ENCODE peak calls at places on chromosomes 7 and 10, in five cellular contexts. V is Peyer's patch, L is fibroblast of lung, C is hepatocyte, H is sigmoid colon. Q is an unnamed sample.

GRCh38 chr10:58715056-58715455 is 202.4 kb downstream of the BICC1 start:
- DNase-seq in V (no peak), L (peak), C (no peak), H (no peak), Q (no peak)

GRCh38 chr10:26432938-26433337 is 5.2 kb upstream of the APBB1IP start:
- DNase-seq in V (no peak), L (peak), C (no peak), H (no peak), Q (no peak)

GRCh38 chr7:114334992-114335391 is 79.6 kb upstream of the FOXP2 start:
- DNase-seq in V (no peak), L (no peak), C (no peak), H (no peak), Q (no peak)

GRCh38 chr7:148715027-148715426 is 16.3 kb downstream of the CUL1 start:
- DNase-seq in V (no peak), L (no peak), C (no peak), H (no peak), Q (no peak)

GRCh38 chr7:103528152-103528551 is 82.1 kb upstream of the SLC26A5 start:
- DNase-seq in V (no peak), L (no peak), C (no peak), H (no peak), Q (no peak)

GRCh38 chr7:30914611-30915601 is 3.3 kb downstream of the AQP1 start:
- DNase-seq in V (no peak), L (peak), C (no peak), H (no peak), Q (no peak)

GRCh38 chr10:112314822-112315474 is 31.7 kb downstream of the TECTB start:
- DNase-seq in V (peak), L (peak), C (peak), H (peak), Q (peak)

GRCh38 chr10:108684431-108684830 is 1238.9 kb downstream of the XPNPEP1 start:
- DNase-seq in V (no peak), L (peak), C (no peak), H (no peak), Q (no peak)

GRCh38 chr10:72639441-72639873 is 13.6 kb upstream of the MICU1 start:
- DNase-seq in V (no peak), L (no peak), C (no peak), H (no peak), Q (no peak)

GRCh38 chr7:94562525-94562924 is 52.9 kb downstream of the CASD1 start:
- DNase-seq in V (no peak), L (no peak), C (no peak), H (no peak), Q (no peak)

GRCh38 chr10:121886997-121887622 is 40.7 kb downstream of the ATE1 start:
- DNase-seq in V (no peak), L (peak), C (peak), H (peak), Q (no peak)

GRCh38 chr7:51789494-51789893 is 472.9 kb upstream of the COBL start:
- DNase-seq in V (no peak), L (no peak), C (peak), H (no peak), Q (no peak)

GRCh38 chr7:92720604-92721350 is 115.6 kb downstream of the CDK6 start:
- DNase-seq in V (no peak), L (no peak), C (no peak), H (no peak), Q (no peak)

GRCh38 chr7:140585333-140585732 is 55.3 kb downstream of the DENND2A start:
- DNase-seq in V (no peak), L (no peak), C (no peak), H (no peak), Q (no peak)

GRCh38 chr10:77648472-77648871 is 10.9 kb upstream of the KCNMA1 start:
- DNase-seq in V (no peak), L (no peak), C (peak), H (no peak), Q (no peak)

DNA sequence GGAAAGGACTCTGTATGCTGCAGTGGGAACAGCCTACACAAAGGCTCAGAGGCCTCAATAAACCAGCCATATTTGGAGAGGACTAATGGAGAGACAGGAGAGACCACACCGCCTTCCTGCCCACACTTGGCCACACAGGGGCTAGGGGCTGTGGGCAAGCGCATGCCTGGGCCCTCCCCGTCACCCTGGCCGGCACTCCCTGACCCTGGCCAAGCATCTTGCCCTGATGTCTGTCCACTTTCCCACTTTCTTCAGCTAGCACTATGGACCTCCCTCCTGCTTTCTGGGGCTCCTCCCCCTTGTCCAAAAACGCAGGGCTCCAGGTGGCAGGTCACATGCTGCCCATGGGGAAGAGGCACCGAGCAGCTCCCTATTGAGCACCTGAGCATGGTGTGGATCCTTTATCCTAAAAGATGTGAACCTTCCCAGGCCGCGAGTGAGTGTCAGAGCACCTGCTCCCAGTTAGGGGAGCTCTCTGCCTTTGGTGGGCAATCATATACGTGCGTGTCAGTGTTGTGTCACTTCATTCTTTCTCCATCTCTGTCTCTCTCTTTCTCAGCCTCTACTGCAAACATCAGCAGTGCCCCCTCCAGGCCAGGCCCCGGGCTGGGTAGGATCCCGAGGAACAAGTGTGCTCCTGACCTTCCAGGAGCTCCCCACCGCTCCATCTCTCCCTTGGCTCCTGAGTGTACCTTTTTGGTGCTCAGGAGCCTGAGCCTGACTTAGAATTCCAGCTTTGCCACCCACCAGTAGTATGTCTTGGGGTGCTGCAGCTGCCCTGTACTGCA is 74.0 kb downstream of the ZMIZ1 start:
- DNase-seq in V (no peak), L (no peak), C (no peak), H (no peak), Q (no peak)
- TF ChIP-seq CTCF in V (no peak), L (no peak), C (no peak), H (no peak), Q (no peak)

GRCh38 chr7:32045228-32045627 is 25.0 kb downstream of the PDE1C start:
- DNase-seq in V (no peak), L (no peak), C (no peak), H (no peak), Q (no peak)
- TF ChIP-seq CTCF in V (no peak), L (no peak), C (no peak), H (no peak), Q (no peak)

GRCh38 chr7:55409474-55410225 is 44.5 kb downstream of the LANCL2 start:
- DNase-seq in V (no peak), L (no peak), C (peak), H (no peak), Q (no peak)
- TF ChIP-seq CTCF in V (no peak), L (no peak), C (no peak), H (no peak), Q (no peak)

GRCh38 chr10:88457680-88458079 is 125.4 kb downstream of the RNLS start:
- DNase-seq in V (no peak), L (no peak), C (no peak), H (no peak), Q (no peak)
- TF ChIP-seq CTCF in V (no peak), L (no peak), C (no peak), H (no peak), Q (no peak)

DNA sequence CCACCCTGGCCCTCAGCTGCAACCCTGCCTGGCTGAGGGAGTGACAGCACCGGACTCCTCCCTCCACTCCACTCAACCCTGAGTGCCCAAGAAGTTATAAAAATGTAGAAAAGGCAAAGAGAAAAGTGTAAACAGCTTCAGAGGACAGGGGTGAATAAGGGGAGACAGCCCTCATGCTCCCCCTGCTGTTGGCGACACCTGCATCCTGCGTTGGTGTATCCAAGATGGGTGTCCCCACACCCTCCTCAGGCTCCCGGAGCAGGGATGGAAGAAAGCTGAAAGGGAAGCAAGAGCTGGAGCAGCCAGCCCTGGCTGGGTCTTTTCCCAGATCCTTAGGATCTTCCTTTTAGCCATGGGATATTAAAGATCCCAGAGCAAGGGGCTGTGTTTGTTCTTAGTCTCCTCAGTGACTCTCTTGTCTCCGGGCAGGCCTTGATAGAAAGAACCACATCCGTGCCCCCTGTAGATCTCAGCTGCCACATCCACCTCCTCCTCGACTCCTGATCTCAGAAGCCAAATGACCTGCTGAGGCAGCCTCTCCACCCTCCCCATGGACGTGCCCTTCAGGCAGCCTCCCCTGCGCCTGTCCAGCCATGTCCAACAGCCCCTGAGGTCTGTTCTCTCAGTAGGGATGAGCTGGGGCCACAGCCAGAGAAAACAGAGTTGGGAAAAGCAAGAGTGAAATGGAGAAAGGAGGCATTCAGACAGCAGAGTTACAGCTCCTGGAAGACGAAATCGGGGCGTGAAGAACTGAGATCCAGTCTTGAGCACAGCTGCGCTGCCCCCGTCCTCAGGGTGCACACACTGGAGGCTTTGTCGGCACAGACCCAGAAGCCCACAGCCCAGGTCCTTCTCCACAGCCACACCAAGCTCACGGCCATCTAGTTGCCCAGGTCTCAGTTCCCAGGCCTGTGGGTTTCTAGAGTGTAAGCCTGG is 6.8 kb downstream of the FAM131B start:
- DNase-seq in V (no peak), L (no peak), C (no peak), H (no peak), Q (no peak)
- TF ChIP-seq CTCF in V (no peak), L (no peak), C (no peak), H (no peak), Q (no peak)

DNA sequence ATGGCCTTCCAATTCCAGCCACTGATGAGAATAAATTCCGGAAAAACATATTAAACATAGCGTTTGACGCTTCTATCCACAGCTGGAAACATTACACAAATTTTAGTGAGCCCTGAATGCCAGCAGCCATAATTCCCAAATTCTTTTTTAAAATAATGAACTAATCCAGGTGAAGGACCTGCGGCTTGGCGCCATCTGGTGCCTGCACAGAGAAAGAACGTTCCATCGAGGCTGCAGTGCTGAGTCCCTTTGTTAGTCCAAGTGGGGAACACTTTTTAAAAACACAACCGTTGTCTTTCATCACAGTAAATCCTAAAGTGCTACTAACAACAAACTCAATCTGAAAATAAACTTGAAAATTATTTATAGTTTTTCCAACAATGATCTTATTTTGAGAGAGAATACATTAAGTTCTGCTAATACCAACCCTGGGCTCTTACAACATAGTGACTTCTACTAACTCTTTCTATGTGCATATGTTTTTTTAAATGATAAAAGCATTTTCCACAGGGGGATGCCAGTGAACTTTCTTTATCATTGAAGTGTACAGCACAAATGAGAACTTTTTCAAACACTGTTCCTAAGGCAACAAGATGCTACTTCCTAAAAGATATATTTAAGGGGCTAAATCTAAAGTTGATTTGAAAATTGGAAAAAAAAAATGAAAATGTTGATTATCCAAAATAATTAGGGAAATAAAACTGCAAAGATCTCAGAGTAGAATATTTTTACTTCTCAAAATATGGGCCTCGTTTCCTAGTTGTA is 166.9 kb upstream of the RNF32 start:
- DNase-seq in V (no peak), L (peak), C (peak), H (no peak), Q (no peak)
- TF ChIP-seq CTCF in V (no peak), L (peak), C (peak), H (no peak), Q (peak)